ENCODE peak calls at places on chromosomes 5 and 9, in five cellular contexts. Q is cardiac muscle cell, A is choroid plexus epithelial cell, Z is HL-60, D is astrocyte of the spinal cord. J is an unnamed sample.

GRCh38 chr9:3436629-3437028 is 89.2 kb downstream of the RFX3 start:
- DNase-seq in Q (peak), A (peak), Z (no peak), D (no peak), J (no peak)

GRCh38 chr9:13386935-13387667 is 107.6 kb upstream of the MPDZ start:
- DNase-seq in Q (peak), A (peak), Z (no peak), D (peak), J (no peak)

GRCh38 chr5:176676361-176676824 is 29.1 kb downstream of the TSPAN17 start:
- DNase-seq in Q (peak), A (peak), Z (peak), D (peak), J (no peak)

GRCh38 chr5:111231053-111231586 is 6.9 kb downstream of the CAMK4 start:
- DNase-seq in Q (no peak), A (no peak), Z (no peak), D (no peak), J (no peak)

GRCh38 chr5:169777112-169777511 is 140.0 kb downstream of the DOCK2 start:
- DNase-seq in Q (no peak), A (no peak), Z (no peak), D (no peak), J (no peak)

GRCh38 chr5:83472508-83473343 is 1.2 kb downstream of the VCAN start:
- DNase-seq in Q (peak), A (no peak), Z (no peak), D (peak), J (peak)

GRCh38 chr9:107170801-107171200 is 112.3 kb upstream of the RAD23B start:
- DNase-seq in Q (no peak), A (no peak), Z (no peak), D (no peak), J (no peak)

GRCh38 chr9:35757527-35758275 is 3.6 kb upstream of the MSMP start:
- DNase-seq in Q (no peak), A (no peak), Z (no peak), D (no peak), J (peak)

GRCh38 chr9:3659647-3660046 is 133.8 kb upstream of the RFX3 start:
- DNase-seq in Q (no peak), A (no peak), Z (no peak), D (no peak), J (no peak)

GRCh38 chr5:167208911-167209310 is 1082.5 kb upstream of the WWC1 start:
- DNase-seq in Q (peak), A (no peak), Z (no peak), D (peak), J (no peak)

GRCh38 chr5:102218159-102218558 is 77.9 kb downstream of the SLCO4C1 start:
- DNase-seq in Q (no peak), A (no peak), Z (no peak), D (no peak), J (no peak)

GRCh38 chr9:38423273-38423938 is 848 bp downstream of the IGFBPL1 start:
- DNase-seq in Q (no peak), A (no peak), Z (no peak), D (no peak), J (no peak)

GRCh38 chr5:58123501-58123900 is 336.4 kb downstream of the PLK2 start:
- DNase-seq in Q (no peak), A (no peak), Z (no peak), D (no peak), J (no peak)

GRCh38 chr5:161546463-161547301 is at the start of gene GABRB2:
- DNase-seq in Q (peak), A (peak), Z (peak), D (peak), J (peak)

GRCh38 chr9:35059438-35059837 is 13.0 kb downstream of the VCP start:
- DNase-seq in Q (no peak), A (no peak), Z (no peak), D (no peak), J (no peak)

GRCh38 chr5:133909584-133909983 is 58.8 kb downstream of the C5orf15 start:
- DNase-seq in Q (no peak), A (no peak), Z (no peak), D (no peak), J (no peak)

GRCh38 chr5:165630211-165630866 is 2124.9 kb downstream of the MAT2B start:
- DNase-seq in Q (peak), A (peak), Z (peak), D (peak), J (peak)

GRCh38 chr5:133054697-133055471 is 3.1 kb downstream of the HSPA4 start:
- DNase-seq in Q (no peak), A (no peak), Z (no peak), D (no peak), J (no peak)

GRCh38 chr9:12889402-12890106 is 114.7 kb downstream of the LURAP1L start:
- DNase-seq in Q (peak), A (peak), Z (no peak), D (no peak), J (no peak)

GRCh38 chr5:56011835-56012234 is 17.1 kb upstream of the IL6ST start:
- DNase-seq in Q (peak), A (peak), Z (no peak), D (peak), J (no peak)

GRCh38 chr5:75723378-75723777 is 6.1 kb upstream of the POC5 start:
- DNase-seq in Q (no peak), A (no peak), Z (no peak), D (no peak), J (no peak)

GRCh38 chr5:80216753-80217596 is 38.9 kb downstream of the SERINC5 start:
- DNase-seq in Q (no peak), A (no peak), Z (no peak), D (no peak), J (no peak)

GRCh38 chr5:66769839-66770617 is 173.8 kb downstream of the MAST4 start:
- DNase-seq in Q (peak), A (peak), Z (no peak), D (peak), J (peak)

GRCh38 chr9:135669616-135670285 is 6.6 kb downstream of the LCN9 start:
- DNase-seq in Q (no peak), A (no peak), Z (no peak), D (no peak), J (no peak)

GRCh38 chr5:102222772-102223171 is 73.3 kb downstream of the SLCO4C1 start:
- DNase-seq in Q (no peak), A (no peak), Z (no peak), D (no peak), J (no peak)

GRCh38 chr9:91163773-91164471 is 197.8 kb downstream of the AUH start:
- DNase-seq in Q (no peak), A (no peak), Z (no peak), D (no peak), J (no peak)

GRCh38 chr9:91162311-91162710 is 199.4 kb downstream of the AUH start:
- DNase-seq in Q (no peak), A (no peak), Z (no peak), D (peak), J (no peak)

GRCh38 chr9:91164724-91165520 is 196.8 kb downstream of the AUH start:
- DNase-seq in Q (peak), A (peak), Z (peak), D (peak), J (no peak)

GRCh38 chr9:91162784-91163440 is 198.8 kb downstream of the AUH start:
- DNase-seq in Q (peak), A (no peak), Z (peak), D (no peak), J (no peak)

GRCh38 chr9:91163441-91163772 is 198.3 kb downstream of the AUH start:
- DNase-seq in Q (no peak), A (no peak), Z (no peak), D (no peak), J (no peak)
- H3K4me3 ChIP-seq in Q (no peak), A (no peak), Z (no peak), D (no peak), J (no peak)

DNA sequence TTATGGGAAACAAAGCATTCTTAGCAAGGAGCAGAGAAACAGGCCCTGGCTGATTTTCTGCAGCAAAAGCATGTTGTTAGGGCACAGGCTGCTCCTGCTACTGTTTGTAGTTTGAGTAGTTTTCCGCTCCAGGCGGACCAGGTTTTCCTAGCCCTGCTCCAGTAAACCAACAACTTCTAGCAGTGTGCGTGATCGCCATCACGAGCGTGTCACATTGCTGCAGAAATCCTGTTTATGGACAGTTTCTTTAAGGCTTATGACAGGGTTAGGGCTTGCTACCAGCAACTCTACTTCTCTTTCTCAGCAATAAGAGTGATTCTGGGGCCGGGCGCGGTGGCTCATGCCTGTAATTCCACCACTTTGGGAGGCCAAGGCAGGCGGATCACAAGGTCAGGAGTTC is 803.9 kb upstream of the CDH10 start:
- DNase-seq in Q (no peak), A (no peak), Z (no peak), D (no peak), J (no peak)
- H3K4me3 ChIP-seq in Q (no peak), A (no peak), Z (no peak), D (no peak), J (no peak)

GRCh38 chr5:98787131-98787719 is 13.8 kb downstream of the RGMB start:
- DNase-seq in Q (no peak), A (no peak), Z (no peak), D (no peak), J (no peak)
- H3K4me3 ChIP-seq in Q (no peak), A (no peak), Z (no peak), D (no peak), J (no peak)

GRCh38 chr5:54658014-54658413 is 140.5 kb downstream of the SNX18 start:
- DNase-seq in Q (peak), A (peak), Z (no peak), D (peak), J (no peak)

GRCh38 chr5:54656261-54656728 is 138.7 kb downstream of the SNX18 start:
- DNase-seq in Q (peak), A (peak), Z (no peak), D (no peak), J (no peak)

GRCh38 chr5:54655761-54656160 is 138.2 kb downstream of the SNX18 start:
- DNase-seq in Q (no peak), A (peak), Z (no peak), D (peak), J (peak)

GRCh38 chr5:54661111-54661510 is 143.6 kb downstream of the SNX18 start:
- DNase-seq in Q (no peak), A (no peak), Z (no peak), D (no peak), J (no peak)

DNA sequence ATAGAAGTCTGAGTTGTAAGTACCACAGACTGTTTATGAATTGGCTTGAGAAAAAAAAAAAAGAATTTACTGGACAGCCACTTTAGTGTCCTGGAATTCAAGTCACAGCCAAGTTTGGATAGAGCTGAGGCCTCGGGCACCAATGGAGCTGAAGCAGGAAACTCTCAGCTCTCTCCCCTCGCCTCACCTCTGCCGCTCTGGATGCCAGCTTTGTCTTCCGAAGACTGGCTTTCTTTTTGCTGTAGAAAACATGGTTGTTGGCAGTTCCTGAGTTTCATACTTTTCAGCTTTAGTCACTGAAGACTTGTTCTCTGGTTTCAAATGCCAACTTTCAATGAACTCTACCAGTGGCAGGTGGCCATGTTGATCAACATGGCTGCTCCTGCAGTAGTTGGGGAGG is 142.1 kb downstream of the SNX18 start:
- DNase-seq in Q (no peak), A (no peak), Z (no peak), D (no peak), J (no peak)
- H3K4me3 ChIP-seq in Q (no peak), A (no peak), Z (no peak), D (no peak), J (no peak)

DNA sequence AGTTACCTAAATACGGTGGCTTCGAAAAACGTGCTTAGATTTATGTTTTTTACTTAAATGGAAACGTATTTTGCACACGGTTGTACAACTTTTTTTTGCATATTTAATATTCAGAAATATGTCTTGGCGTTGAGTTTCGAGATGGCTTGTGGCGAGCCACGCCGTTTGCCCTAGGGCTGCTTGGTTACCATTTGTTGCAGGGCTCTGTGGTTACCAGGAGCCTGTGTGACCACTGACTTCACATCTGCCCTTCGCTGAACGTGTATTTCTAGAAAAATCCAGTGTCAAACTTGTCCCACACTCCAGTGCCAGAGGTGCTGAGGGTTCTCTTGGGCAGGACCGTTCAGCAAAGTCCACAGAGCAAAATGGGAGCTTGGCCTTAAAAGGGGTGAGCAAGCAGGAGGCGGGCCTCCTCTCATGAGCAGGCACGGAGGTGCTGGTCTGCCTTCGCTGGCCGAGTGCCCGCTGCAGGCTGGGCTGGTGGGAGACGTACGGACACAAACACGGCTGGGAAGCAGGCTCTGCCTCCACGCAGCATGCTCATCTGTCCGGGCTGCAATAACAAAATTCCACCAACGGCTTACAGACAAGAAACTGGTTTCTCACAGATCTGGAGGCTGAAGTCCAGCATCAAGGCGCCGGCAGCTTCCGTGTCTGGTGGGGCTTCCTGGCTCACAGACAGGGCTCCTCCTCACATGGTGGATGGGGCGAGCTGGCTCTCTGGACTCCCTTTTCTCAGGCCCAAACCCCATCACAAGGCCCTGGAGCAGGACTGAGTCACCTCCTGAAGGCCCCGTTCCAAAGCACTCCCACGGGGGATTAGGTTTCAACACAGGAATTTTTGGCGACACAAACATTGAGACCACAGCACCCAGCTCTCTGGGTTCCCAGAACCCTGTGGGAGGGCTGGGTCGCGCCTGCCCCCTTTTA is 5.4 kb downstream of the MRPL36 start:
- DNase-seq in Q (peak), A (peak), Z (no peak), D (peak), J (no peak)
- H3K4me3 ChIP-seq in Q (no peak), A (no peak), Z (no peak), D (no peak), J (no peak)

GRCh38 chr9:5438301-5439162 is 807 bp upstream of the PLGRKT start:
- DNase-seq in Q (peak), A (peak), Z (no peak), D (peak), J (no peak)
- H3K4me3 ChIP-seq in Q (peak), A (peak), Z (no peak), D (peak), J (peak)

J was measured in WERI-Rb-1.